ENCODE peak calls at places on chromosomes 5 and 9, in five cellular contexts. One of them, this sample, is unnamed.

GRCh38 chr5:179668404-179668803 is 12.4 kb downstream of the CBY3 start:
- DNase-seq in WTC11: peak
- DNase-seq in HepG2: peak
- DNase-seq in K562: peak
- DNase-seq in GM12878: no peak
- DNase-seq in this sample: peak

GRCh38 chr9:83219154-83219923 is 156.4 kb upstream of the RASEF start:
- DNase-seq in HepG2: peak
- DNase-seq in GM12878: no peak
- DNase-seq in K562: peak
- DNase-seq in WTC11: peak
- DNase-seq in this sample: peak

GRCh38 chr5:23704176-23704855 is 196.9 kb downstream of the PRDM9 start:
- DNase-seq in GM12878: no peak
- DNase-seq in HepG2: no peak
- DNase-seq in WTC11: no peak
- DNase-seq in K562: no peak
- DNase-seq in this sample: no peak

GRCh38 chr9:76413658-76414057 is 19.4 kb upstream of the RFK start:
- DNase-seq in WTC11: no peak
- DNase-seq in HepG2: no peak
- DNase-seq in GM12878: no peak
- DNase-seq in K562: no peak
- DNase-seq in this sample: no peak

GRCh38 chr5:56451742-56452141 is 218.6 kb upstream of the ANKRD55 start:
- DNase-seq in HepG2: no peak
- DNase-seq in K562: no peak
- DNase-seq in GM12878: no peak
- DNase-seq in WTC11: no peak
- DNase-seq in this sample: no peak

GRCh38 chr9:73813546-73813945 is 661.9 kb downstream of the ANXA1 start:
- DNase-seq in GM12878: no peak
- DNase-seq in WTC11: no peak
- DNase-seq in HepG2: no peak
- DNase-seq in K562: no peak
- DNase-seq in this sample: no peak

GRCh38 chr5:161096591-161096990 is 244.6 kb upstream of the ATP10B start:
- DNase-seq in K562: no peak
- DNase-seq in GM12878: no peak
- DNase-seq in HepG2: no peak
- DNase-seq in WTC11: no peak
- DNase-seq in this sample: no peak

GRCh38 chr9:75228893-75229292 is 140.6 kb downstream of the OSTF1 start:
- DNase-seq in K562: no peak
- DNase-seq in HepG2: no peak
- DNase-seq in GM12878: no peak
- DNase-seq in WTC11: no peak
- DNase-seq in this sample: no peak

GRCh38 chr9:16184964-16185646 is 632.3 kb downstream of the CCDC171 start:
- DNase-seq in GM12878: no peak
- DNase-seq in WTC11: no peak
- DNase-seq in K562: no peak
- DNase-seq in HepG2: no peak
- DNase-seq in this sample: no peak

GRCh38 chr5:176985516-176985915 is 21.1 kb downstream of the UIMC1 start:
- DNase-seq in HepG2: no peak
- DNase-seq in WTC11: no peak
- DNase-seq in K562: no peak
- DNase-seq in GM12878: no peak
- DNase-seq in this sample: no peak

GRCh38 chr5:67770431-67771025 is 445.0 kb upstream of the PIK3R1 start:
- DNase-seq in GM12878: peak
- DNase-seq in K562: peak
- DNase-seq in WTC11: no peak
- DNase-seq in HepG2: peak
- DNase-seq in this sample: no peak

GRCh38 chr5:136979131-136979530 is 520.0 kb downstream of the SPOCK1 start:
- DNase-seq in GM12878: no peak
- DNase-seq in WTC11: no peak
- DNase-seq in K562: no peak
- DNase-seq in HepG2: no peak
- DNase-seq in this sample: no peak

GRCh38 chr9:86027767-86028166 is 71.6 kb downstream of the GOLM1 start:
- DNase-seq in GM12878: no peak
- DNase-seq in K562: no peak
- DNase-seq in WTC11: no peak
- DNase-seq in HepG2: no peak
- DNase-seq in this sample: no peak

GRCh38 chr9:131954299-131954698 is 125.4 kb downstream of the MED27 start:
- DNase-seq in GM12878: no peak
- DNase-seq in WTC11: no peak
- DNase-seq in HepG2: no peak
- DNase-seq in K562: no peak
- DNase-seq in this sample: no peak

DNA sequence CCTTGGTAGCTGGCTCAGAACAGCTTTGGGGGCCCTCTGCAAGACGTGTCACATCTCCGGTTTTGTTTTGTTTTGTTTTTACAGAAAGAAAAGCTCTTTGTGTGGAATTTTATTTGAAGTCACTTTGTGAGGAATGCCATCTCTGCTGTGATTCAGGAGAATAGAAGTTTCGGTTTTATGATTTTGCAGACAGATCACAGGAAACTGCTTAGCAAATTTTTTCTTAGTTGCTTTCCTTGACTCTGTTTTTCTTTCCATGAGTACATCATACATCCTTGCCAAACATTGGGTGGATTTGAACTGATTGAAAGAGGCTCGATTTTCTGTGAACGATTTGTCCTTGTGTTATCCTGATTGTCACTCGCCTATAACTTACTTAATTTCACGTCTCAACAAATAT is 5.1 kb downstream of the SEMA5A start:
- DNase-seq in WTC11: no peak
- DNase-seq in K562: no peak
- DNase-seq in GM12878: no peak
- DNase-seq in HepG2: no peak
- DNase-seq in this sample: no peak
- TF ChIP-seq ATF2 in WTC11: no peak
- TF ChIP-seq ATF2 in K562: no peak
- TF ChIP-seq ATF2 in GM12878: no peak
- TF ChIP-seq ATF2 in HepG2: no peak
- TF ChIP-seq ATF2 in this sample: no peak

GRCh38 chr5:163809480-163809879 is 304.1 kb downstream of the MAT2B start:
- DNase-seq in K562: no peak
- DNase-seq in GM12878: no peak
- DNase-seq in WTC11: no peak
- DNase-seq in HepG2: no peak
- DNase-seq in this sample: no peak

GRCh38 chr5:163807781-163808180 is 302.4 kb downstream of the MAT2B start:
- DNase-seq in WTC11: no peak
- DNase-seq in GM12878: no peak
- DNase-seq in K562: no peak
- DNase-seq in HepG2: no peak
- DNase-seq in this sample: no peak
- TF ChIP-seq ATF2 in WTC11: no peak
- TF ChIP-seq ATF2 in GM12878: no peak
- TF ChIP-seq ATF2 in K562: no peak
- TF ChIP-seq ATF2 in HepG2: no peak
- TF ChIP-seq ATF2 in this sample: no peak

GRCh38 chr5:14913141-14913540 is 41.6 kb upstream of the ANKH start:
- DNase-seq in GM12878: no peak
- DNase-seq in K562: no peak
- DNase-seq in WTC11: no peak
- DNase-seq in HepG2: no peak
- DNase-seq in this sample: no peak

GRCh38 chr5:14917719-14918118 is 46.1 kb upstream of the ANKH start:
- DNase-seq in GM12878: no peak
- DNase-seq in HepG2: no peak
- DNase-seq in K562: no peak
- DNase-seq in WTC11: no peak
- DNase-seq in this sample: no peak

GRCh38 chr5:14914193-14914592 is 42.6 kb upstream of the ANKH start:
- DNase-seq in HepG2: no peak
- DNase-seq in K562: peak
- DNase-seq in GM12878: no peak
- DNase-seq in WTC11: no peak
- DNase-seq in this sample: no peak

GRCh38 chr5:14914603-14915277 is 43.2 kb upstream of the ANKH start:
- DNase-seq in K562: no peak
- DNase-seq in GM12878: no peak
- DNase-seq in HepG2: no peak
- DNase-seq in WTC11: no peak
- DNase-seq in this sample: no peak

GRCh38 chr5:14915291-14915976 is 43.9 kb upstream of the ANKH start:
- DNase-seq in WTC11: no peak
- DNase-seq in HepG2: peak
- DNase-seq in K562: no peak
- DNase-seq in GM12878: no peak
- DNase-seq in this sample: no peak
- TF ChIP-seq ATF2 in WTC11: no peak
- TF ChIP-seq ATF2 in HepG2: no peak
- TF ChIP-seq ATF2 in K562: no peak
- TF ChIP-seq ATF2 in GM12878: no peak
- TF ChIP-seq ATF2 in this sample: no peak

GRCh38 chr9:69456201-69456600 is 131.2 kb downstream of the ENTREP1 start:
- DNase-seq in WTC11: no peak
- DNase-seq in K562: no peak
- DNase-seq in GM12878: no peak
- DNase-seq in HepG2: no peak
- DNase-seq in this sample: peak
- TF ChIP-seq ATF2 in WTC11: no peak
- TF ChIP-seq ATF2 in K562: no peak
- TF ChIP-seq ATF2 in GM12878: no peak
- TF ChIP-seq ATF2 in HepG2: no peak
- TF ChIP-seq ATF2 in this sample: no peak

GRCh38 chr5:142626056-142626455 is 59.8 kb downstream of the FGF1 start:
- DNase-seq in HepG2: no peak
- DNase-seq in WTC11: no peak
- DNase-seq in GM12878: no peak
- DNase-seq in K562: no peak
- DNase-seq in this sample: no peak
- TF ChIP-seq ATF2 in HepG2: no peak
- TF ChIP-seq ATF2 in WTC11: no peak
- TF ChIP-seq ATF2 in GM12878: no peak
- TF ChIP-seq ATF2 in K562: no peak
- TF ChIP-seq ATF2 in this sample: no peak